ENCODE peak calls at places on chromosomes 12 and 14, in five cellular contexts. K, V, W, M and S are unnamed samples.
A peak's percentile ranks its signal among the peaks of the same experiment; 100 is the strongest.

GRCh38 chr14:31479026-31479425 is 8.8 kb downstream of the GPR33 start:
- DNase-seq in K (no peak), V (no peak), W (no peak), M (no peak), S (no peak)

GRCh38 chr14:101063121-101063520 is 159.6 kb upstream of the RTL1 start:
- DNase-seq in K (peak; percentile 23), V (no peak), W (no peak), M (no peak), S (no peak)

GRCh38 chr14:105860615-105861580 is 334.5 kb downstream of the TMEM121 start:
- DNase-seq in K (peak; percentile 50), V (no peak), W (no peak), M (no peak), S (no peak)

GRCh38 chr12:12281134-12281533 is 14.3 kb upstream of the LRP6 start:
- DNase-seq in K (no peak), V (no peak), W (no peak), M (no peak), S (no peak)

GRCh38 chr12:111937429-111937828 is 75.5 kb downstream of the TMEM116 start:
- DNase-seq in K (no peak), V (no peak), W (no peak), M (no peak), S (no peak)

GRCh38 chr12:115763982-115764621 is 513.4 kb downstream of the MED13L start:
- DNase-seq in K (no peak), V (peak; percentile 21), W (no peak), M (no peak), S (no peak)

GRCh38 chr12:113381237-113381636 is 22.4 kb downstream of the SDS start:
- DNase-seq in K (no peak), V (no peak), W (no peak), M (no peak), S (no peak)

GRCh38 chr14:104307246-104307626 is 168.8 kb downstream of the KIF26A start:
- DNase-seq in K (no peak), V (no peak), W (no peak), M (no peak), S (no peak)

GRCh38 chr14:105913221-105913620 is 386.8 kb downstream of the TMEM121 start:
- DNase-seq in K (peak; percentile 54), V (no peak), W (no peak), M (no peak), S (no peak)

GRCh38 chr12:55742719-55743130 is at the start of gene GDF11:
- DNase-seq in K (peak; percentile 83), V (peak; percentile 80), W (peak; percentile 55), M (peak; percentile 64), S (peak; percentile 66)

GRCh38 chr12:26152507-26153102 is 27.8 kb upstream of the BHLHE41 start:
- DNase-seq in K (no peak), V (peak; percentile 43), W (no peak), M (no peak), S (no peak)

GRCh38 chr12:124398578-124399227 is 103.8 kb downstream of the RFLNA start:
- DNase-seq in K (peak; percentile 73), V (no peak), W (no peak), M (no peak), S (no peak)

GRCh38 chr14:103314496-103315277 is 19.4 kb upstream of the EIF5 start:
- DNase-seq in K (no peak), V (no peak), W (no peak), M (no peak), S (no peak)

GRCh38 chr12:71840226-71840847 is 778 bp downstream of the TBC1D15 start:
- DNase-seq in K (no peak), V (peak; percentile 77), W (no peak), M (peak; percentile 93), S (peak; percentile 76)

GRCh38 chr12:119072463-119072862 is 91.1 kb downstream of the SRRM4 start:
- DNase-seq in K (no peak), V (no peak), W (no peak), M (no peak), S (no peak)

GRCh38 chr14:102998393-102998792 is 59.0 kb downstream of the CDC42BPB start:
- DNase-seq in K (no peak), V (peak; percentile 72), W (no peak), M (peak; percentile 33), S (no peak)

GRCh38 chr14:22737052-22737451 is 29.4 kb upstream of the OXA1L start:
- DNase-seq in K (no peak), V (no peak), W (no peak), M (no peak), S (no peak)

GRCh38 chr12:124359671-124360581 is 65.0 kb downstream of the RFLNA start:
- DNase-seq in K (peak; percentile 89), V (peak; percentile 49), W (no peak), M (no peak), S (no peak)

GRCh38 chr12:108373111-108373510 is 34.0 kb upstream of the CMKLR1 start:
- DNase-seq in K (no peak), V (peak; percentile 19), W (no peak), M (no peak), S (no peak)

GRCh38 chr12:12673296-12673695 is 22.7 kb downstream of the GPR19 start:
- DNase-seq in K (no peak), V (peak; percentile 53), W (no peak), M (no peak), S (no peak)

GRCh38 chr12:24553259-24553658 is 395.6 kb downstream of the BCAT1 start:
- DNase-seq in K (no peak), V (no peak), W (no peak), M (no peak), S (no peak)

DNA sequence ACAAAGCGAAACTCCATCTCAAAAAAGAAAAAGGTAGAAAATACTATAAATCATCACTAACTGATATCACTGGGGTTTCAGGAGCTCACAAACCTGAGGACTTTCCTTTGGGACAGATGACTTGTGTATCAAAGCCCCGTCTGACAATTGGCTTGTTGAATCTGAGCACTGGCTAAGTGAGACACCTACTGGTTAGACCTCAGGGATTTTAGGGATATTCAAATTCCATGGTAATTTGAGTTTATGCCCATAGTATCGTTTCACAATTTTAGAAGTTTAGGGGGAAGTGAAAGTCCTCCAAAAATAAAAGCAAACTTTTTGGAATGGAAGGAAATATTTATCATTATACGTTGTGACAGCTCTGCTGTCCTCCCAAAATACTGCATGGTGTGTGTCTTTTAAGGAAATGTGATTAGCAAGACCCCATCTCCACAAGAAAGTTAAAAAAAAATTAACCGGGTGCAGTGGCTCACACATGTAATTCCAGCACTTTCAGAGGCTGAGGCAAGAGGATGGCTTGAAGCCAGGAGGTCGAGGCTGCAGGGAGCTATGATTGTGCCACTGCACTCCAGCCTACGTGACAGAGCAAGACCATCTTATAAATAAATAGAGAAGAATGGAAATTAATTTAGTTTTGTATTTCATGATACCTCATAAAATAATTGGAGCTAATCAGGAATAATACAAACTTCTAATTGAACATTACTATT is 49.2 kb downstream of the FBXL14 start:
- DNase-seq in K (no peak), V (peak; percentile 68), W (no peak), M (peak; percentile 66), S (peak; percentile 58)
- TF ChIP-seq CTCF in K (peak; percentile 27), V (peak; percentile 66), W (no peak), M (peak; percentile 47), S (peak; percentile 37)

GRCh38 chr12:109449845-109450532 is 27.1 kb downstream of the KCTD10 start:
- DNase-seq in K (no peak), V (no peak), W (no peak), M (no peak), S (no peak)
- TF ChIP-seq CTCF in K (no peak), V (no peak), W (no peak), M (no peak), S (no peak)

DNA sequence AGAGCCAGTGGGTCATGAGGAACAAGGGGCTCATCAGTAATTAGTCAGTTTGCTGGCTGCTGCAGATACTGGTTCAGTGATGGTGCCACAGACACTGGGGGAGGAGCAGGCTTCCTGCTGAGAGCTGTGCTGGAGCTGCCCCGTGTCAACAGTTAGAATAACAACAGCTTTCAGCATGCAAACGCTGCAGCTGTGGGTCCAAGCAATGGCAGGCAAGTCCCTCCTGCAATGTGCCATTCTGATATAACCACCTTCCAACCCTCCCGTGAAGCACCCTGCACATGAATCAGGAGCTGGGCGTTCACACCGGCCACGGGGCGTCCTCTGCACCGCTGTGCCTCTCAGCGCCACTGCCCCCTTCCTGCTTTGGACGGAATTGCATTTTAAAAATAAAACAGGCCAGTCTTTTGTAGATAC is 258.4 kb upstream of the SFSWAP start:
- DNase-seq in K (peak; percentile 66), V (peak; percentile 69), W (no peak), M (no peak), S (peak; percentile 64)
- TF ChIP-seq CTCF in K (peak; percentile 35), V (peak; percentile 69), W (peak; percentile 64), M (no peak), S (peak; percentile 59)

DNA sequence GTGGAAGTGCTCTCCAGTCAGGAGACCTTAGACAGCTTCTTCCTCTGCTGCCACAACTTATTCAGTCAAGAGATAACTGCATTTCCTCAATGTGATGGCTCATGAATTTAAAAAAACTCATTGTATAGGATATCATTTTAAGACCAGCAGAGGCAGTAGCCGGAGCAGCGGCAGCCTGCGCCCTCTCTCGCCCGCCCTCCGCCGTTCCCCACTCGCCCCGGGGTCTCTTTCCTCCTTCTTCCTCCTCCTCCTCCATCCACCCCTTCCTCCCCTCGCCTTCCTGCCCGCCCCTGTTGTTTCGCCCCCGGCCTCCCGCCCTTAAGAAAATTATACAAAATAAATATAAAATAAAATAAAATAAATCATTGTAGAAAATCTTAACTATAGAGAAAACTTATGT is 687.6 kb downstream of the FLRT2 start:
- DNase-seq in K (no peak), V (no peak), W (no peak), M (no peak), S (no peak)
- TF ChIP-seq CTCF in K (no peak), V (no peak), W (no peak), M (no peak), S (no peak)

DNA sequence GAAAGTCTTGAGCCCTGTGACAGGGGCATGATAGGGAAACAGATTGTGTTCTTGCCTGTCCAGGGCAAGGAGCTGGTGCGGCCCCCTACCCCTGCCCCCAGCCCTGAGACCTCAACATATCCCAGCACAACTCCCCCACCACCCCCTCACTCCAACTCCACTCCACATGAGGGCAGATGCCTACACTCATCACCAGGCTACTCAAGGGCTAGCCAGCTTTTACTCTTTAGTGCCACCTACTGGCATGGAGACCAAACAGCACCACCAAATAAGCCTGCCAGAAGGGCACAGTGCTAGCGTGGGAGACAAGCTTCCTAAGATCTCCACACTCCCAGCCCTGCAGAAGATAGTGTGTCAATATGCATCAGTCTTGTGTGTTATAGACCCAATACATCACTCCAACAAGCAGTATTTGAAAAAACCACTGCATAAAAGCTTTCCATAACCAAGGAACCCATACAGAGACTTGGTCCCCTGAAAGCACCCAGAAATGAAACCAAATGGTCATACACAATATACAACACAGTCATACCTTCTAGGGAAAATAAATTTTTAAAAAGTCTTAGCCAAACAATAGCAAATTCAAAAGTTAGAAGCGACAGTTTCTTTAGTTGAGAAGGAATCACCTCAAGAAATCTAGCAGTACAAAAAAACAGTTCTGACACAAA is 154.4 kb downstream of the KCNK10 start:
- DNase-seq in K (no peak), V (peak; percentile 61), W (no peak), M (peak; percentile 47), S (peak; percentile 60)
- TF ChIP-seq CTCF in K (peak; percentile 70), V (peak; percentile 84), W (peak; percentile 52), M (peak; percentile 83), S (peak; percentile 60)